ENCODE peak calls at places on chromosomes 16 and 17, in four cellular contexts. D, Y, H and Z are unnamed samples.

GRCh38 chr17:12667299-12667958 is 1.7 kb downstream of the MYOCD start:
- DNase-seq in D (no peak), Y (no peak), H (no peak), Z (peak)

GRCh38 chr16:1983544-1984346 is at the start of gene GFER:
- DNase-seq in D (no peak), Y (peak), H (peak), Z (peak)

GRCh38 chr16:58337090-58337444 is 42.2 kb upstream of the PRSS54 start:
- DNase-seq in D (no peak), Y (no peak), H (no peak), Z (peak)

GRCh38 chr17:35056013-35056412 is 7.5 kb downstream of the RFFL start:
- DNase-seq in D (no peak), Y (no peak), H (no peak), Z (peak)

GRCh38 chr17:35809855-35810461 is 674 bp downstream of the TAF15 start:
- DNase-seq in D (no peak), Y (peak), H (no peak), Z (no peak)

GRCh38 chr17:72775914-72776313 is 316.6 kb downstream of the SLC39A11 start:
- DNase-seq in D (no peak), Y (no peak), H (no peak), Z (no peak)

GRCh38 chr17:80453126-80453979 is 23.1 kb downstream of the NPTX1 start:
- DNase-seq in D (no peak), Y (no peak), H (no peak), Z (no peak)

GRCh38 chr17:48841395-48841831 is 10.6 kb downstream of the CALCOCO2 start:
- DNase-seq in D (no peak), Y (peak), H (peak), Z (peak)

GRCh38 chr17:61310611-61311010 is 89.0 kb upstream of the TBX2 start:
- DNase-seq in D (no peak), Y (no peak), H (no peak), Z (no peak)

GRCh38 chr17:65482201-65482600 is 79.2 kb downstream of the AXIN2 start:
- DNase-seq in D (no peak), Y (no peak), H (no peak), Z (no peak)

GRCh38 chr17:30309591-30309990 is 17.8 kb upstream of the BLMH start:
- DNase-seq in D (no peak), Y (no peak), H (no peak), Z (no peak)

GRCh38 chr16:55475919-55476318 is 3.1 kb upstream of the MMP2 start:
- DNase-seq in D (no peak), Y (no peak), H (no peak), Z (no peak)

GRCh38 chr16:30447512-30448226 is 2.0 kb upstream of the SEPHS2 start:
- DNase-seq in D (no peak), Y (no peak), H (no peak), Z (no peak)

GRCh38 chr16:56488035-56488434 is 31.8 kb downstream of the BBS2 start:
- DNase-seq in D (no peak), Y (no peak), H (no peak), Z (no peak)

GRCh38 chr17:40443196-40443987 is at the start of gene IGFBP4:
- DNase-seq in D (no peak), Y (peak), H (peak), Z (peak)

GRCh38 chr16:81435567-81435966 is 9.0 kb upstream of the CMIP start:
- DNase-seq in D (no peak), Y (no peak), H (no peak), Z (no peak)

GRCh38 chr16:82715833-82716232 is 89.1 kb downstream of the CDH13 start:
- DNase-seq in D (no peak), Y (no peak), H (no peak), Z (no peak)

GRCh38 chr17:35973333-35974260 is 7.7 kb downstream of the CCL16 start:
- DNase-seq in D (no peak), Y (no peak), H (no peak), Z (no peak)

GRCh38 chr16:15592324-15592723 is 50.6 kb downstream of the MARF1 start:
- DNase-seq in D (peak), Y (no peak), H (no peak), Z (peak)

GRCh38 chr17:58060596-58061191 is 22.5 kb upstream of the DYNLL2 start:
- DNase-seq in D (no peak), Y (peak), H (peak), Z (no peak)

GRCh38 chr17:40355804-40356758 is 8.5 kb downstream of the GJD3 start:
- DNase-seq in D (peak), Y (peak), H (no peak), Z (no peak)

GRCh38 chr16:58082381-58082780 is 46.8 kb downstream of the CFAP20 start:
- DNase-seq in D (no peak), Y (no peak), H (no peak), Z (no peak)

GRCh38 chr17:58667934-58668597 is 23.8 kb downstream of the TEX14 start:
- DNase-seq in D (no peak), Y (no peak), H (no peak), Z (no peak)

GRCh38 chr16:52872706-52873105 is 180.0 kb downstream of the CHD9NB start:
- DNase-seq in D (no peak), Y (no peak), H (no peak), Z (no peak)

GRCh38 chr17:16261049-16261448 is 44.0 kb downstream of the PIGL start:
- DNase-seq in D (no peak), Y (no peak), H (no peak), Z (no peak)

GRCh38 chr16:84199861-84200260 is 8.9 kb downstream of the ADAD2 start:
- DNase-seq in D (no peak), Y (no peak), H (peak), Z (peak)

GRCh38 chr17:9266769-9267168 is 245.5 kb downstream of the NTN1 start:
- DNase-seq in D (no peak), Y (no peak), H (no peak), Z (no peak)

GRCh38 chr17:82230627-82231311 is 1.9 kb downstream of the SLC16A3 start:
- DNase-seq in D (no peak), Y (peak), H (no peak), Z (peak)

GRCh38 chr16:1972490-1972877 is 631 bp downstream of the TBL3 start:
- DNase-seq in D (no peak), Y (no peak), H (no peak), Z (peak)

GRCh38 chr17:79814966-79815835 is 18.3 kb upstream of the CBX8 start:
- DNase-seq in D (no peak), Y (no peak), H (peak), Z (no peak)

GRCh38 chr17:47285003-47285402 is 31.4 kb downstream of the ITGB3 start:
- DNase-seq in D (no peak), Y (no peak), H (no peak), Z (no peak)

GRCh38 chr16:85948870-85949269 is 49.9 kb downstream of the IRF8 start:
- DNase-seq in D (no peak), Y (no peak), H (no peak), Z (peak)

GRCh38 chr17:70447588-70447987 is 278.3 kb downstream of the KCNJ2 start:
- DNase-seq in D (no peak), Y (no peak), H (no peak), Z (no peak)

GRCh38 chr17:81488276-81488860 is 24.2 kb downstream of the ACTG1 start:
- DNase-seq in D (no peak), Y (no peak), H (no peak), Z (no peak)

GRCh38 chr16:87435399-87436224 is 43.5 kb downstream of the MAP1LC3B start:
- DNase-seq in D (no peak), Y (no peak), H (no peak), Z (no peak)

DNA sequence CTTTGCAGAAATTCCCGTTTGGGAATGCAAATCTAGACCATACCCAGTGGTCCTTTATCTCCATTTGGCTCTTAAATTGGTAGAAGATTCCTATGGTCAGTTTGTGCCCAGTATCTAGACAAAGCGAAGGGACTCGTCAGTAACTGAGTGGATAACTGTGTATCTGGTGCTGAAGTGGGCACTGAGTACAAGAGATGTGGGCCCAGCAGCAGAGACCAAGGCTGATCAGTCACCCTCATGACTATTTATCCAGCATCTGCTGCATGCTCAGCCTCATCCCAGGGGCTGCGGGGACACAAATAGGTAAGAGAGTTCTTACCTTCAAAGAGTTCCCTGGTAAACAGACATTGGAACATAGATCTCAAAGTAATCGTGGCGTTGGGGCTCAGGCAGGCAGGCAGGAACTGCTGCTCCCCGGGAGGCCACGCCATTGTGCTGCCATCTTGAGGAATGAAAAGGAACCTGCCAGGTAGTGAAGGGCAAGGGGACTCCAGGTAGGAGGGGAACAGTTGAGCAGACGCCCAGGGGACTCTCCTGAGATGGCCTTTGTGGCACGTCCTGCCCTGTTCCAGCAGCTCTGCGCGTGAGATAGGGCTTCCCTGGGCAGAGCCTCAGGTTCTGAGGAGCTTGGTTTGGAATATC is 10.3 kb downstream of the NT5M start:
- DNase-seq in D (no peak), Y (peak), H (peak), Z (peak)
- TF ChIP-seq CTCF in D (peak), Y (peak), H (no peak), Z (peak)

GRCh38 chr17:75842963-75843576 is 1.1 kb downstream of the UNC13D start:
- DNase-seq in D (no peak), Y (no peak), H (no peak), Z (no peak)

GRCh38 chr17:75842411-75842810 is 1.8 kb downstream of the UNC13D start:
- DNase-seq in D (no peak), Y (no peak), H (no peak), Z (no peak)

GRCh38 chr17:75844530-75845057 is 390 bp upstream of the UNC13D start:
- DNase-seq in D (no peak), Y (peak), H (peak), Z (no peak)

GRCh38 chr17:75845058-75845711 is 981 bp upstream of the UNC13D start:
- DNase-seq in D (no peak), Y (peak), H (peak), Z (peak)

GRCh38 chr17:75843577-75844529 is at the start of gene UNC13D:
- DNase-seq in D (no peak), Y (no peak), H (no peak), Z (peak)
- TF ChIP-seq POLR2A in D (no peak), Y (no peak), H (peak), Z (peak)

GRCh38 chr16:9097266-9098219 is 6.1 kb downstream of the HAPSTR1 start:
- DNase-seq in D (no peak), Y (no peak), H (no peak), Z (no peak)

GRCh38 chr16:9096416-9096952 is 5.0 kb downstream of the HAPSTR1 start:
- DNase-seq in D (no peak), Y (no peak), H (peak), Z (no peak)

GRCh38 chr16:9095171-9095570 is 3.7 kb downstream of the HAPSTR1 start:
- DNase-seq in D (no peak), Y (no peak), H (no peak), Z (no peak)

GRCh38 chr16:9094008-9094846 is 2.8 kb downstream of the HAPSTR1 start:
- DNase-seq in D (no peak), Y (no peak), H (no peak), Z (no peak)

DNA sequence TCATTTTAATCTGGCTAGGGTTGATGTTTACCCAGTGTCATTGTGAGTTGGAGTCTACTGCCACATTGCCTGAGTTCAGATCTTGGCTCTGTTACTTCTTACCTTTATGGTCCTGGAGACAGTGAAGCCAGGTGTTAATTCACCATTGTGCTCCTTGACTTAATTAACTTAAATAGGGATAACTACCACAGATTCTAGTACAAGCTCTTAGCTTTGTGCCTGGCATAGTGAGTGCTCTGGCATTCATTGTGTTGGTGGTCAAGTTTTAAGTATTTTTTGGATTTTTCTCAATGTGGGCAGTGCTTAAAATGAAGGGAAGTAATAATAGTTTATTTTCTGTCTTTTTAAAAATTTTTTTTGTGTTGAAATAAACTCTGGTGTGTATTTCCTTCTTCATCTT is 4.6 kb downstream of the HAPSTR1 start:
- DNase-seq in D (no peak), Y (no peak), H (no peak), Z (no peak)
- H3K4me3 ChIP-seq in D (no peak), Y (no peak), H (no peak), Z (peak)

DNA sequence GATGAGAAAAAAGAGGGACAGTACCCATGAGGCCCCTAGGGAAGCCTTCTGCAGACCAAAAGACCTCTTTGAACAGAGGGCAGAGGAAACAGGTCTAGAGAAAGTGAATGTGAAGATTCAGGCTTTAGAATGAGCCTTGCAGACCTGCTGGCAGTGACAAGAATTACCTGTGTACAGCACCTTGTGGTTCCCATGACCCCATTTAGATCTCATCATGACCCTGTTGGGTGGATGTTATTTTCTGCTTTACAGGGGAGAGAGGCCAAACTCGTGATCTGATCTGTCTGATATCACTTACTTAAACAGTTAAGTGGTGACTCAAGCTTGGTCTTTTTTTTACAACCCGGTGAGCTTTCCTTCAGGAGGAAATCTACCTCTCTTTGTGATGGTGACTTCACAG is 81.9 kb downstream of the UTP18 start:
- DNase-seq in D (no peak), Y (no peak), H (no peak), Z (no peak)
- TF ChIP-seq CTCF in D (no peak), Y (no peak), H (no peak), Z (no peak)

GRCh38 chr17:39240631-39241030 is 14.9 kb upstream of the STAC2 start:
- DNase-seq in D (no peak), Y (no peak), H (no peak), Z (no peak)

GRCh38 chr17:39243155-39243554 is 17.4 kb upstream of the STAC2 start:
- DNase-seq in D (no peak), Y (no peak), H (no peak), Z (no peak)

GRCh38 chr17:39246274-39246673 is 20.5 kb upstream of the STAC2 start:
- DNase-seq in D (no peak), Y (no peak), H (no peak), Z (no peak)

GRCh38 chr17:39244016-39244599 is 18.4 kb upstream of the STAC2 start:
- DNase-seq in D (no peak), Y (no peak), H (no peak), Z (peak)

DNA sequence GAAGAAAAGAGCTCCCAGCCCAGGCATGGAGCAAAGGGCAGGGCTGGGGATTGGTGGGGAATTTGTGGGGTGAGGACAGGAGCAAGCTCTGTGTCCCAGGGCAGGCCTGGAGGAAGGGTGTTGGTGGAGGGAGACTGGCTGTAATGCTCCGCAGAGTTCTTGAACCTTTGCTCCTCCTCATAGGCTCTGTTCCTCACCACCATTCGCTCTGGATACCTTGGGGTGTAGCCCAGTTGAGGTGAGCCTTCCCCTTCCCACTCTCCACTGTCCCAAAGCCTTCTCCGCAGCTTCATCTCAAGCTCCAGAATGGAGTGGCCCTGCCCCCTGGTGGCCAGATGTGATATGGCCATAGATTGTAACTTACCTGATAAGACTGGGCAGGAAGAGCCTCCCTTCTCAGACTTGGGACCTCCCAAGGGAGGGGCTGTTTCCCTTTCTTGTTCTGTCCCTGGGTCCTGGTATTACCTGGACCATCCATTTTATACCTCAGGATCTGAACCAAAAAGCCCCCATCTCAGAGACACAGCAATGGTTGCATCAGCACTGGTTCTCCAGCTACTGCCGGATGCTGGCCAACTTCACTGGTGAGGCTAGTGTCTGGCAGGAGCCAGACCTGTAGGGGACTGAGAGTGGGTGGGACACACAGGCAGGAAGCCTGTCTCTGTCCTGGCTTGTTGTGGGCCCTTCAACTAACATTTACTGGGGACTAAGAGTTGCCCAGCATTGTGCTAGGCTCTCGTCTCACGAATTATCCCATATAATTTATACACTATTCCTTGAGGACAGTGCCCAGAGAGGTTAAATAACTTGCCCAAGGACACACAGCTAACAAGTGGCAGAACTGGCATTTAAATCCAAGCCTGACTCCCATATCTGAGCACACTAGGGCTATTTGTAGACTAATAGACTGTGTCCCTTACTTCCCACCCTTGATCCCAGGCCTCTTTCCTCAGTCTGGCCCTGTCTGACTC is 19.1 kb upstream of the STAC2 start:
- DNase-seq in D (no peak), Y (peak), H (peak), Z (peak)
- TF ChIP-seq POLR2A in D (no peak), Y (no peak), H (no peak), Z (no peak)

GRCh38 chr17:7215652-7216139 is 3.9 kb downstream of the DLG4 start:
- DNase-seq in D (no peak), Y (no peak), H (no peak), Z (peak)
- H3K4me3 ChIP-seq in D (peak), Y (no peak), H (no peak), Z (peak)

GRCh38 chr17:74259667-74260524 is 14.1 kb upstream of the DNAI2 start:
- DNase-seq in D (no peak), Y (no peak), H (no peak), Z (no peak)
- TF ChIP-seq CTCF in D (no peak), Y (no peak), H (no peak), Z (no peak)

GRCh38 chr17:74775409-74776043 is 619 bp downstream of the NAT9 start:
- DNase-seq in D (no peak), Y (no peak), H (no peak), Z (no peak)

GRCh38 chr17:74773871-74774286 is 2.3 kb downstream of the NAT9 start:
- DNase-seq in D (no peak), Y (no peak), H (no peak), Z (peak)

GRCh38 chr17:74777884-74778490 is 1.8 kb upstream of the NAT9 start:
- DNase-seq in D (no peak), Y (no peak), H (no peak), Z (peak)

GRCh38 chr17:74776990-74777389 is 845 bp upstream of the NAT9 start:
- DNase-seq in D (no peak), Y (no peak), H (no peak), Z (peak)

GRCh38 chr17:74776044-74776962 is at the start of gene NAT9:
- DNase-seq in D (peak), Y (peak), H (peak), Z (peak)
- TF ChIP-seq POLR2A in D (no peak), Y (no peak), H (peak), Z (peak)

DNA sequence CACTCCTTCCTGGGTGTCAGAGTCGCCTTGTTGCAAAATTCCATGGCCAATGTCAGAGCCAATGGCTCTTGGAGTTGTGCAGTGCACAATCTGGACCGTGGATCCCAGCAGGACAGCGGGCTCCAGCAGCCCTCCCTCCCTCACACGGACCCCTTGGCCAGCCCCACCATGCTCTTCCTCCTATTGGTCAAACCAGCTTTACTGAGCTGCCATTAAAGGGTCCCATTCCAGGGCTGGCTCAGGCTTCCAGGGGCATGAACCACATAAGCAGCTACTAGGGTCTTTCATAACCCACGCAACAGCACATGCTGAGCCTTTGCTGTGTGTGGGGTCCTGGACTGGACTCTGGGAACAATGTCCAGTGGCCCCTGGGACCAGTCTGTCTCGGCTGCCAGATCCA is 5.5 kb downstream of the CTRB1 start:
- DNase-seq in D (no peak), Y (no peak), H (no peak), Z (no peak)
- H3K4me3 ChIP-seq in D (no peak), Y (no peak), H (no peak), Z (no peak)